ENCODE peak calls at places on chromosomes 3 and 15, in five cellular contexts. X is fibroblast of pulmonary artery, H is NCI-H510A treated with DMSO at 0.1 percent for 48 hours, J is neural progenitor cell, W is NCI-H1092 treated with DMSO at 0.1 percent for 48 hours. A is an unnamed sample.

GRCh38 chr3:149120051-149120972 is 9.1 kb upstream of the HPS3 start:
- DNase-seq in X (peak), H (peak), J (peak), W (peak), A (peak)

GRCh38 chr15:74809951-74810350 is 2.7 kb upstream of the LMAN1L start:
- DNase-seq in X (no peak), H (no peak), J (no peak), W (no peak), A (no peak)

GRCh38 chr3:123198352-123198751 is 3.4 kb upstream of the SEC22A start:
- DNase-seq in X (no peak), H (no peak), J (no peak), W (no peak), A (no peak)

GRCh38 chr3:189841474-189842205 is 210.5 kb downstream of the TP63 start:
- DNase-seq in X (peak), H (no peak), J (no peak), W (no peak), A (no peak)

GRCh38 chr15:68784206-68784605 is 36.5 kb downstream of the ANP32A start:
- DNase-seq in X (no peak), H (no peak), J (no peak), W (no peak), A (no peak)

GRCh38 chr3:191238321-191238817 is 39.3 kb downstream of the OSTN start:
- DNase-seq in X (peak), H (peak), J (no peak), W (no peak), A (no peak)

GRCh38 chr3:124784686-124785382 is 54.6 kb downstream of the UMPS start:
- DNase-seq in X (no peak), H (no peak), J (no peak), W (no peak), A (no peak)

GRCh38 chr3:149367021-149367840 is 10.2 kb downstream of the TM4SF1 start:
- DNase-seq in X (peak), H (no peak), J (no peak), W (no peak), A (no peak)

GRCh38 chr15:78055923-78056713 is 21.4 kb downstream of the TBC1D2B start:
- DNase-seq in X (peak), H (no peak), J (peak), W (no peak), A (no peak)

GRCh38 chr3:160006282-160007163 is 17.9 kb downstream of the IL12A start:
- DNase-seq in X (peak), H (peak), J (peak), W (peak), A (peak)

GRCh38 chr3:50248387-50248786 is 12.4 kb downstream of the GNAI2 start:
- DNase-seq in X (no peak), H (no peak), J (no peak), W (no peak), A (peak)

GRCh38 chr3:131360191-131360590 is 21.4 kb upstream of the NUDT16 start:
- DNase-seq in X (no peak), H (no peak), J (no peak), W (no peak), A (no peak)

GRCh38 chr3:39118079-39118478 is 10.6 kb downstream of the TTC21A start:
- DNase-seq in X (no peak), H (no peak), J (no peak), W (no peak), A (no peak)

GRCh38 chr3:142886938-142887337 is 1.9 kb downstream of the PCOLCE2 start:
- DNase-seq in X (peak), H (no peak), J (no peak), W (no peak), A (no peak)

GRCh38 chr15:66594836-66595235 is 29.0 kb upstream of the LCTL start:
- DNase-seq in X (no peak), H (no peak), J (no peak), W (no peak), A (no peak)

A was measured in DMS79 treated with DMSO at 0.1 percent for 48 hours.